ENCODE peak calls at places on chromosomes 3 and 15, in ten cellular contexts. F is kidney glomerular epithelial cell; V is stimulated activated naive CD4-positive, alpha-beta T cell; E is progenitor cell of endocrine pancreas; P is MV-4-11; D is SK-MEL-5; G is right atrium auricular region; U is AG10803; A is cardiac muscle cell; X is nephron progenitor cell. R is an unnamed sample.

GRCh38 chr3:4814904-4815574 is 164.2 kb upstream of the BHLHE40 start:
- DNase-seq in F (no peak), V (no peak), E (no peak), P (no peak), D (no peak), G (no peak), U (no peak), A (no peak), X (no peak), R (no peak)

GRCh38 chr3:141331370-141332318 is 36.7 kb upstream of the ZBTB38 start:
- DNase-seq in F (peak), V (no peak), E (no peak), P (peak), D (peak), G (peak), U (peak), A (peak), X (no peak), R (peak)

GRCh38 chr3:50320853-50321145 is 1.7 kb downstream of the HYAL2 start:
- DNase-seq in F (no peak), V (no peak), E (no peak), P (peak), D (no peak), G (no peak), U (no peak), A (no peak), X (no peak), R (no peak)

GRCh38 chr3:51498871-51499790 is 684 bp downstream of the DCAF1 start:
- DNase-seq in F (peak), V (peak), E (peak), P (peak), D (peak), G (peak), U (peak), A (peak), X (peak), R (peak)

GRCh38 chr3:136070334-136070733 is 104.8 kb downstream of the PPP2R3A start:
- DNase-seq in F (peak), V (no peak), E (no peak), P (no peak), D (no peak), G (no peak), U (peak), A (no peak), X (no peak), R (no peak)

GRCh38 chr3:52779411-52780297 is 2.3 kb downstream of the ITIH1 start:
- DNase-seq in F (no peak), V (no peak), E (no peak), P (peak), D (no peak), G (peak), U (no peak), A (no peak), X (no peak), R (no peak)

GRCh38 chr15:44227584-44227983 is 32.5 kb upstream of the FRMD5 start:
- DNase-seq in F (no peak), V (no peak), E (no peak), P (no peak), D (no peak), G (no peak), U (no peak), A (no peak), X (no peak), R (no peak)

GRCh38 chr15:55221090-55222011 is 24.6 kb upstream of the RSL24D1 start:
- DNase-seq in F (peak), V (no peak), E (no peak), P (peak), D (peak), G (peak), U (peak), A (peak), X (no peak), R (peak)

GRCh38 chr3:84547971-84548970 is 410.5 kb upstream of the CADM2 start:
- DNase-seq in F (peak), V (no peak), E (peak), P (peak), D (peak), G (no peak), U (peak), A (peak), X (peak), R (peak)

GRCh38 chr3:33920511-33920910 is 122.1 kb downstream of the PDCD6IP start:
- DNase-seq in F (no peak), V (no peak), E (no peak), P (no peak), D (no peak), G (no peak), U (no peak), A (no peak), X (no peak), R (no peak)

GRCh38 chr3:78414261-78414660 is 1353.5 kb downstream of the ROBO1 start:
- DNase-seq in F (peak), V (no peak), E (no peak), P (no peak), D (no peak), G (no peak), U (no peak), A (no peak), X (no peak), R (no peak)

GRCh38 chr15:89999676-90000174 is 1.4 kb upstream of the ZNF710 start:
- DNase-seq in F (no peak), V (no peak), E (no peak), P (no peak), D (no peak), G (no peak), U (peak), A (no peak), X (peak), R (no peak)

GRCh38 chr3:15805756-15806266 is 8.0 kb upstream of the ANKRD28 start:
- DNase-seq in F (no peak), V (no peak), E (no peak), P (peak), D (no peak), G (no peak), U (peak), A (no peak), X (no peak), R (no peak)

GRCh38 chr3:152026033-152026556 is 152.7 kb downstream of the SUCNR1 start:
- DNase-seq in F (peak), V (no peak), E (no peak), P (peak), D (peak), G (no peak), U (peak), A (no peak), X (no peak), R (no peak)

GRCh38 chr15:69338535-69339213 is 40.0 kb downstream of the PAQR5 start:
- DNase-seq in F (no peak), V (no peak), E (no peak), P (no peak), D (no peak), G (no peak), U (no peak), A (no peak), X (no peak), R (no peak)

GRCh38 chr3:53949541-53949940 is 57.9 kb upstream of the SELENOK start:
- DNase-seq in F (no peak), V (no peak), E (no peak), P (no peak), D (no peak), G (no peak), U (no peak), A (no peak), X (no peak), R (no peak)

R was measured in pons.